ENCODE peak calls at places on chromosomes 13 and 19, in six cellular contexts. One of them, this sample, is unnamed.

GRCh38 chr13:98476538-98476966 is 100.4 kb downstream of the STK24 start:
- DNase-seq in kidney epithelial cell: peak
- DNase-seq in right atrium auricular region: peak
- DNase-seq in thyroid gland: peak
- DNase-seq in AG10803: peak
- DNase-seq in RWPE1: peak
- DNase-seq in this sample: no peak

GRCh38 chr19:2175742-2176141 is 12.0 kb downstream of the DOT1L start:
- DNase-seq in AG10803: no peak
- DNase-seq in thyroid gland: peak
- DNase-seq in right atrium auricular region: no peak
- DNase-seq in kidney epithelial cell: no peak
- DNase-seq in RWPE1: no peak
- DNase-seq in this sample: no peak

GRCh38 chr19:36060430-36060829 is 5.7 kb downstream of the WDR62 start:
- DNase-seq in thyroid gland: no peak
- DNase-seq in right atrium auricular region: no peak
- DNase-seq in AG10803: peak
- DNase-seq in RWPE1: peak
- DNase-seq in kidney epithelial cell: no peak
- DNase-seq in this sample: peak

GRCh38 chr19:17165715-17166114 is 49.4 kb upstream of the USE1 start:
- DNase-seq in thyroid gland: no peak
- DNase-seq in right atrium auricular region: no peak
- DNase-seq in kidney epithelial cell: no peak
- DNase-seq in AG10803: no peak
- DNase-seq in RWPE1: no peak
- DNase-seq in this sample: no peak

GRCh38 chr13:99970761-99971575 is 599 bp downstream of the ZIC5 start:
- DNase-seq in kidney epithelial cell: no peak
- DNase-seq in RWPE1: no peak
- DNase-seq in thyroid gland: no peak
- DNase-seq in AG10803: no peak
- DNase-seq in right atrium auricular region: peak
- DNase-seq in this sample: no peak

GRCh38 chr19:45913874-45914830 is at the start of gene NANOS2:
- DNase-seq in RWPE1: no peak
- DNase-seq in thyroid gland: no peak
- DNase-seq in kidney epithelial cell: no peak
- DNase-seq in AG10803: no peak
- DNase-seq in right atrium auricular region: no peak
- DNase-seq in this sample: no peak

GRCh38 chr13:19782049-19782726 is 557 bp downstream of the PSPC1 start:
- DNase-seq in AG10803: peak
- DNase-seq in RWPE1: peak
- DNase-seq in thyroid gland: peak
- DNase-seq in right atrium auricular region: peak
- DNase-seq in kidney epithelial cell: no peak
- DNase-seq in this sample: no peak

GRCh38 chr19:3206216-3206953 is 18.1 kb upstream of the CELF5 start:
- DNase-seq in right atrium auricular region: no peak
- DNase-seq in RWPE1: no peak
- DNase-seq in AG10803: no peak
- DNase-seq in thyroid gland: no peak
- DNase-seq in kidney epithelial cell: no peak
- DNase-seq in this sample: no peak

GRCh38 chr13:26867451-26868067 is 107.0 kb upstream of the GPR12 start:
- DNase-seq in right atrium auricular region: no peak
- DNase-seq in AG10803: peak
- DNase-seq in thyroid gland: no peak
- DNase-seq in kidney epithelial cell: no peak
- DNase-seq in RWPE1: peak
- DNase-seq in this sample: no peak

GRCh38 chr13:98284677-98285076 is 107.6 kb upstream of the RNF113B start:
- DNase-seq in kidney epithelial cell: no peak
- DNase-seq in thyroid gland: no peak
- DNase-seq in RWPE1: no peak
- DNase-seq in right atrium auricular region: no peak
- DNase-seq in AG10803: no peak
- DNase-seq in this sample: no peak

GRCh38 chr19:9863759-9864158 is 28.6 kb downstream of the PIN1 start:
- DNase-seq in AG10803: no peak
- DNase-seq in RWPE1: no peak
- DNase-seq in right atrium auricular region: no peak
- DNase-seq in thyroid gland: no peak
- DNase-seq in kidney epithelial cell: no peak
- DNase-seq in this sample: no peak

DNA sequence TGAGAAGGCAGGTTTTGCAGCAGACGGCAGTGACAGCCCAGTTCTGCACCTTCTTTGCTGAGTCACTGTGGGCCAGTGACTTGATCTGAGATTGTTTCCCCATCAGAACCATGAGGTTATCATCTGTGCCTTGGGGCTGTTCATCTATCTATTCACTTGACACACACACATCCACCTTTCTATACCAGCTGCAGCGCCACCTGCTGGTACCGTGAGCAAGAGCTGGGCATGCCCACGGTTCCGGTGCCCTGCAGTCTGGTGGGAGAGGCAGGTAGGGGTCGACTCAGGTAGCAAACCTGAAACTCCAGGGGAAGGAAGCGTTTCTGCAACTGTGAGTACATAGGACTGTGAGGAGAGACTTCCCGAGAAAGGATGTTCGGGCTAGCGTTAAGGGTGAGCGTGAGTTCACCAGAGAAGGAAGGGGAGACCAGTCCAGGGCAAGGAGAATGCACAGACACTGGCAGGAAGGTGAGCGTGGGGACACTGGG is 7.5 kb upstream of the LIN7B start:
- DNase-seq in kidney epithelial cell: no peak
- DNase-seq in right atrium auricular region: no peak
- DNase-seq in AG10803: peak
- DNase-seq in thyroid gland: peak
- DNase-seq in RWPE1: no peak
- DNase-seq in this sample: no peak
- TF ChIP-seq CTCF in kidney epithelial cell: peak
- TF ChIP-seq CTCF in right atrium auricular region: peak
- TF ChIP-seq CTCF in AG10803: peak
- TF ChIP-seq CTCF in thyroid gland: peak
- TF ChIP-seq CTCF in RWPE1: peak
- TF ChIP-seq CTCF in this sample: peak

GRCh38 chr19:19061491-19061890 is 2.3 kb upstream of the SLC25A42 start:
- DNase-seq in RWPE1: no peak
- DNase-seq in thyroid gland: peak
- DNase-seq in AG10803: no peak
- DNase-seq in right atrium auricular region: no peak
- DNase-seq in kidney epithelial cell: no peak
- DNase-seq in this sample: no peak

GRCh38 chr19:19057317-19057716 is 6.5 kb upstream of the SLC25A42 start:
- DNase-seq in AG10803: no peak
- DNase-seq in kidney epithelial cell: no peak
- DNase-seq in RWPE1: no peak
- DNase-seq in thyroid gland: no peak
- DNase-seq in right atrium auricular region: no peak
- DNase-seq in this sample: no peak

GRCh38 chr19:19057720-19058119 is 6.1 kb upstream of the SLC25A42 start:
- DNase-seq in thyroid gland: no peak
- DNase-seq in RWPE1: no peak
- DNase-seq in AG10803: no peak
- DNase-seq in right atrium auricular region: no peak
- DNase-seq in kidney epithelial cell: no peak
- DNase-seq in this sample: no peak

GRCh38 chr19:19059837-19060611 is 3.8 kb upstream of the SLC25A42 start:
- DNase-seq in thyroid gland: peak
- DNase-seq in right atrium auricular region: no peak
- DNase-seq in AG10803: no peak
- DNase-seq in RWPE1: no peak
- DNase-seq in kidney epithelial cell: no peak
- DNase-seq in this sample: no peak

GRCh38 chr19:19059018-19059836 is 4.6 kb upstream of the SLC25A42 start:
- DNase-seq in right atrium auricular region: no peak
- DNase-seq in AG10803: no peak
- DNase-seq in kidney epithelial cell: no peak
- DNase-seq in RWPE1: no peak
- DNase-seq in thyroid gland: no peak
- DNase-seq in this sample: no peak
- TF ChIP-seq CTCF in right atrium auricular region: no peak
- TF ChIP-seq CTCF in AG10803: no peak
- TF ChIP-seq CTCF in kidney epithelial cell: no peak
- TF ChIP-seq CTCF in RWPE1: no peak
- TF ChIP-seq CTCF in thyroid gland: no peak
- TF ChIP-seq CTCF in this sample: no peak

GRCh38 chr19:19064098-19064722 is 416 bp downstream of the SLC25A42 start:
- DNase-seq in kidney epithelial cell: no peak
- DNase-seq in thyroid gland: peak
- DNase-seq in AG10803: no peak
- DNase-seq in right atrium auricular region: no peak
- DNase-seq in RWPE1: peak
- DNase-seq in this sample: no peak
- TF ChIP-seq CTCF in kidney epithelial cell: peak
- TF ChIP-seq CTCF in thyroid gland: peak
- TF ChIP-seq CTCF in AG10803: peak
- TF ChIP-seq CTCF in right atrium auricular region: no peak
- TF ChIP-seq CTCF in RWPE1: no peak
- TF ChIP-seq CTCF in this sample: peak

GRCh38 chr13:113220877-113221276 is 11.5 kb downstream of the CUL4A start:
- DNase-seq in AG10803: peak
- DNase-seq in RWPE1: no peak
- DNase-seq in right atrium auricular region: no peak
- DNase-seq in kidney epithelial cell: no peak
- DNase-seq in thyroid gland: no peak
- DNase-seq in this sample: no peak
- TF ChIP-seq CTCF in AG10803: peak
- TF ChIP-seq CTCF in RWPE1: no peak
- TF ChIP-seq CTCF in right atrium auricular region: no peak
- TF ChIP-seq CTCF in kidney epithelial cell: peak
- TF ChIP-seq CTCF in thyroid gland: no peak
- TF ChIP-seq CTCF in this sample: peak

DNA sequence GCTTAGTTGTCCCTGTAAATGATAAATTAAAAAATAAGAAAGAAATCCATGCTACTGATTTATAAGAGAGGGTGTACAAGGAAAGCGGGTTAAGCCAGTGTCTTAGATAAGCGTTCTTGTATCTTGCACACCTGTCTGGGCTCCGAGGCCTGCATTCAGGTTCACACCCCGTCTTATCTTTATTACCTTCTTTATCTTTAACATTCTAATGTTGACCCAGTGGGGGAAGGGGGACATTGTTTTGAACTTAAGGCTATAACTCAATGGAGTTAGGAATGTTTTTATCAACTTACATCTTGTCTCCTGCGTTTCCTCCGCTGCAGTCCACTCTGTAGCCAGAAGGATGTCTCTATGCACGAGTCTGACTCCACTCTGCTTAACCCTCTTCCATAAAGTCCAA is 71.2 kb downstream of the FGF9 start:
- DNase-seq in RWPE1: no peak
- DNase-seq in right atrium auricular region: no peak
- DNase-seq in AG10803: no peak
- DNase-seq in kidney epithelial cell: no peak
- DNase-seq in thyroid gland: no peak
- DNase-seq in this sample: no peak
- TF ChIP-seq CTCF in RWPE1: no peak
- TF ChIP-seq CTCF in right atrium auricular region: no peak
- TF ChIP-seq CTCF in AG10803: no peak
- TF ChIP-seq CTCF in kidney epithelial cell: no peak
- TF ChIP-seq CTCF in thyroid gland: no peak
- TF ChIP-seq CTCF in this sample: no peak

GRCh38 chr19:5899728-5900526 is 3.7 kb downstream of the NDUFA11 start:
- DNase-seq in RWPE1: no peak
- DNase-seq in AG10803: no peak
- DNase-seq in right atrium auricular region: no peak
- DNase-seq in thyroid gland: no peak
- DNase-seq in kidney epithelial cell: no peak
- DNase-seq in this sample: no peak

GRCh38 chr19:5895409-5895808 is 8.2 kb downstream of the NDUFA11 start:
- DNase-seq in thyroid gland: no peak
- DNase-seq in RWPE1: no peak
- DNase-seq in kidney epithelial cell: no peak
- DNase-seq in right atrium auricular region: no peak
- DNase-seq in AG10803: no peak
- DNase-seq in this sample: no peak

GRCh38 chr19:5895890-5896289 is 7.7 kb downstream of the NDUFA11 start:
- DNase-seq in right atrium auricular region: no peak
- DNase-seq in thyroid gland: no peak
- DNase-seq in AG10803: no peak
- DNase-seq in kidney epithelial cell: no peak
- DNase-seq in RWPE1: no peak
- DNase-seq in this sample: no peak

GRCh38 chr19:5896365-5897076 is 7.1 kb downstream of the NDUFA11 start:
- DNase-seq in RWPE1: no peak
- DNase-seq in AG10803: no peak
- DNase-seq in kidney epithelial cell: no peak
- DNase-seq in right atrium auricular region: no peak
- DNase-seq in thyroid gland: no peak
- DNase-seq in this sample: no peak

GRCh38 chr19:5897189-5897969 is 6.2 kb downstream of the NDUFA11 start:
- DNase-seq in right atrium auricular region: no peak
- DNase-seq in AG10803: no peak
- DNase-seq in thyroid gland: no peak
- DNase-seq in kidney epithelial cell: no peak
- DNase-seq in RWPE1: no peak
- DNase-seq in this sample: no peak
- TF ChIP-seq CTCF in right atrium auricular region: no peak
- TF ChIP-seq CTCF in AG10803: no peak
- TF ChIP-seq CTCF in thyroid gland: no peak
- TF ChIP-seq CTCF in kidney epithelial cell: no peak
- TF ChIP-seq CTCF in RWPE1: no peak
- TF ChIP-seq CTCF in this sample: no peak